ENCODE peak calls at places on chromosomes 3 and 15, in six cellular contexts. H is fibroblast of lung, Y is mesenchymal stem cell, T is IMR-90, K is hepatocyte, G is A549. S is an unnamed sample.

GRCh38 chr15:99514306-99514705 is 51.5 kb upstream of the MEF2A start:
- DNase-seq in K (no peak), H (no peak), T (no peak), Y (no peak), G (no peak), S (no peak)

GRCh38 chr3:11236588-11237461 is 35.4 kb upstream of the ATG7 start:
- DNase-seq in T (peak; percentile 69), H (peak; percentile 48), K (peak; percentile 87), G (peak; percentile 60), Y (peak; percentile 50), S (peak; percentile 88)

GRCh38 chr15:41022487-41023090 is 69.3 kb downstream of the CHAC1 start:
- DNase-seq in T (peak; percentile 75), G (peak; percentile 31), Y (peak; percentile 77), K (peak; percentile 63), H (peak; percentile 80), S (peak; percentile 36)

GRCh38 chr3:127112796-127113570 is 79.9 kb upstream of the PRR23E start:
- DNase-seq in Y (no peak), T (no peak), K (no peak), G (no peak), H (no peak), S (peak; percentile 71)

GRCh38 chr3:32018723-32019564 is 37.4 kb downstream of the ZNF860 start:
- DNase-seq in T (peak; percentile 57), H (peak; percentile 82), G (peak; percentile 70), K (peak; percentile 54), Y (peak; percentile 65), S (peak; percentile 39)

GRCh38 chr3:111571272-111571671 is 23.9 kb downstream of the ZBED2 start:
- DNase-seq in Y (no peak), H (no peak), K (no peak), G (no peak), T (no peak), S (no peak)

GRCh38 chr15:39028069-39028468 is 463.5 kb upstream of the RASGRP1 start:
- DNase-seq in Y (peak; percentile 26), H (peak; percentile 51), K (no peak), T (peak; percentile 78), G (peak; percentile 2), S (peak; percentile 8)

GRCh38 chr3:16524196-16524595 is 10.7 kb upstream of the RFTN1 start:
- DNase-seq in H (no peak), G (no peak), T (no peak), Y (no peak), K (no peak), S (no peak)

GRCh38 chr15:48681274-48681840 is 35.8 kb upstream of the FBN1 start:
- DNase-seq in G (no peak), K (peak; percentile 21), H (peak; percentile 22), T (peak; percentile 80), Y (peak; percentile 69), S (peak; percentile 38)

GRCh38 chr15:99438691-99439523 is 126.9 kb upstream of the MEF2A start:
- DNase-seq in Y (peak; percentile 41), G (no peak), T (no peak), K (no peak), H (no peak), S (no peak)

GRCh38 chr15:81001180-81002003 is 669 bp downstream of the TLNRD1 start:
- DNase-seq in T (peak; percentile 35), Y (peak; percentile 73), G (peak; percentile 59), H (peak; percentile 41), K (peak; percentile 83), S (no peak)

GRCh38 chr15:25185156-25185710 is 230.4 kb downstream of the SNRPN start:
- DNase-seq in Y (no peak), H (no peak), T (no peak), K (no peak), G (no peak), S (no peak)

GRCh38 chr3:12905316-12906071 is 64.1 kb upstream of the RPL32 start:
- DNase-seq in H (no peak), Y (no peak), T (no peak), G (no peak), K (no peak), S (no peak)

GRCh38 chr3:129654126-129654525 is 47.6 kb upstream of the PLXND1 start:
- DNase-seq in Y (no peak), H (peak; percentile 29), T (peak; percentile 68), G (no peak), K (no peak), S (no peak)

GRCh38 chr15:44735482-44736260 is 657 bp upstream of the TRIM69 start:
- DNase-seq in G (no peak), H (peak; percentile 17), Y (peak; percentile 14), K (no peak), T (peak; percentile 16), S (no peak)

GRCh38 chr3:194243172-194243861 is 107.4 kb downstream of the HES1 start:
- DNase-seq in K (no peak), G (no peak), Y (no peak), T (no peak), H (no peak), S (no peak)

GRCh38 chr3:9041626-9042025 is 78.4 kb upstream of the RAD18 start:
- DNase-seq in Y (no peak), G (no peak), K (no peak), T (no peak), H (no peak), S (no peak)

GRCh38 chr3:43423142-43423541 is 136.8 kb downstream of the SNRK start:
- DNase-seq in Y (peak; percentile 22), T (peak; percentile 57), G (no peak), K (no peak), H (peak; percentile 81), S (no peak)

GRCh38 chr3:184005981-184006507 is 11.6 kb downstream of the ABCC5 start:
- DNase-seq in K (peak; percentile 86), T (peak; percentile 37), Y (peak; percentile 28), G (no peak), H (peak; percentile 35), S (peak; percentile 98)

GRCh38 chr3:463793-464192 is 267.2 kb downstream of the CHL1 start:
- DNase-seq in Y (no peak), K (no peak), G (no peak), T (no peak), H (no peak), S (no peak)

GRCh38 chr3:45188714-45189659 is 37.1 kb downstream of the TMEM158 start:
- DNase-seq in T (peak; percentile 28), K (no peak), Y (peak; percentile 19), H (peak; percentile 65), G (no peak), S (no peak)

GRCh38 chr3:142027295-142027694 is 122.0 kb downstream of the TFDP2 start:
- DNase-seq in T (no peak), H (peak; percentile 18), G (no peak), K (no peak), Y (peak; percentile 10), S (no peak)

GRCh38 chr3:23629181-23629893 is 176.4 kb upstream of the UBE2E1 start:
- DNase-seq in T (peak; percentile 71), Y (peak; percentile 45), K (peak; percentile 39), G (no peak), H (peak; percentile 43), S (no peak)

GRCh38 chr3:126923895-126924294 is 59.0 kb upstream of the PLXNA1 start:
- DNase-seq in Y (no peak), G (no peak), T (no peak), H (no peak), K (no peak), S (no peak)

GRCh38 chr3:97815149-97815917 is 6.5 kb upstream of the CRYBG3 start:
- DNase-seq in G (no peak), K (no peak), T (peak; percentile 33), H (no peak), Y (no peak), S (peak; percentile 88)

GRCh38 chr3:152969557-152970300 is 134.8 kb downstream of the P2RY1 start:
- DNase-seq in K (no peak), H (no peak), G (peak; percentile 11), T (no peak), Y (peak; percentile 42), S (peak; percentile 91)

GRCh38 chr3:144053121-144053520 is 81.5 kb downstream of the DIPK2A start:
- DNase-seq in T (peak; percentile 75), H (peak; percentile 65), K (no peak), G (no peak), Y (no peak), S (peak; percentile 67)

GRCh38 chr15:29805043-29805707 is 17.1 kb downstream of the TJP1 start:
- DNase-seq in T (peak; percentile 87), K (peak; percentile 39), G (no peak), H (peak; percentile 94), Y (peak; percentile 71), S (no peak)

GRCh38 chr15:77532846-77533245 is 99.9 kb downstream of the LINGO1 start:
- DNase-seq in K (no peak), Y (no peak), T (no peak), H (no peak), G (no peak), S (no peak)
- H3K27ac ChIP-seq in K (peak overlapping the region; percentile 60), Y (no peak overlapping the region), T (no peak overlapping the region), H (no peak overlapping the region), G (no peak overlapping the region), S (no peak overlapping the region)

GRCh38 chr3:67943546-67943945 is 289.1 kb upstream of the SUCLG2 start:
- DNase-seq in Y (no peak), K (no peak), T (no peak), H (no peak), G (no peak), S (no peak)

GRCh38 chr3:67941433-67942030 is 287.1 kb upstream of the SUCLG2 start:
- DNase-seq in H (no peak), T (no peak), Y (no peak), G (no peak), K (no peak), S (no peak)

GRCh38 chr3:67940200-67940952 is 286.0 kb upstream of the SUCLG2 start:
- DNase-seq in G (no peak), Y (peak; percentile 6), K (peak; percentile 15), H (peak; percentile 7), T (no peak), S (no peak)

GRCh38 chr3:67937498-67938118 is 283.2 kb upstream of the SUCLG2 start:
- DNase-seq in G (no peak), Y (no peak), T (no peak), K (no peak), H (no peak), S (no peak)
- H3K4me2 ChIP-seq in G (no peak overlapping the region), Y (no peak overlapping the region), T (no peak overlapping the region), K (no peak overlapping the region), H (no peak overlapping the region), S (no peak overlapping the region)

DNA sequence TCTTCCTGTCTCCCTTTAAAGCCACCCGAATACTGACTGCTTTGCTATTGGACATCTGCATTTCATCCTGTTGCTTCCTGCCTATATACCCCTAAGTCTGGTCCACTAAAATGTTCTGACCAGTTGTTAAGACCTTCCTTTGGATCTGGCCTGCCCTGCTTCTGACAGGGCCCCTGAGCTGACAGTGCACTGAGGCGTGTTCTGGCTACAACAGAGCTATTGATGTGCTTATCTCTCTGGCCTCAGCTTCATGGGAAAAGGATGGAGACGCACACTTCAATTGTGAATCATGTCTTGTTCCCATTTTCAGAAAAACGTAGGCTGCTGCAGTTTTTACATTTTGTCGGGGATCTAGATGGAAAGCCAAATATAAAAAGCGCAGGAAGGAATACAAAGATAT is 7.1 kb upstream of the P3H2 start:
- DNase-seq in Y (no peak), H (no peak), T (no peak), K (no peak), G (no peak), S (no peak)
- H3K27ac ChIP-seq in Y (no peak overlapping the region), H (no peak overlapping the region), T (no peak overlapping the region), K (no peak overlapping the region), G (no peak overlapping the region), S (no peak overlapping the region)

DNA sequence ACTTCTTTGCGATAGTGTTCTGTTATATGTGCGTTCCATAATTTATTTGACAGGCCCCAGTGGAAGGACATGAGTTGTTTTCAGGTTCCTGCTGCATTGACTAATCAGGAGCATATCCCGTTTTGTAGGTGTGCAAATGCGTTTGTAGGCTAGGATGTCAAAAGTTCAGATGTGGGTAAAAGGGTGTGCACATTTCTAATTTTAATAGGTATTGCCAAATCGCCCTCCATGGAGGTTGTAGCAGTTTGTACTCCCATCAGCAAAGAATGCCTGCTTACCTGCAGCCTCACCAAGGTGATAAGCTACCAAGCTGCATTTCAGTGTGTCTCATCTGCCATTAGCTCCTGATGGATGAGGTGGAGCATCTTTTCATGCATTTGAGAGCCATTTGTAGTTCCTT is 36.3 kb downstream of the KLF13 start:
- DNase-seq in K (no peak), T (no peak), H (no peak), Y (no peak), G (no peak), S (no peak)
- H3K4me2 ChIP-seq in K (no peak overlapping the region), T (no peak overlapping the region), H (no peak overlapping the region), Y (no peak overlapping the region), G (no peak overlapping the region), S (no peak overlapping the region)